ENCODE peak calls at places on chromosomes 3 and 15, in nine cellular contexts. F is A549, H is H1, O is tibial nerve, C is substantia nigra, R is breast epithelium, I is adrenal gland, G is PC-3, E is caudate nucleus. B is an unnamed sample.

GRCh38 chr3:142784228-142784627 is 60.4 kb downstream of the TRPC1 start:
- DNase-seq in E (no peak), F (no peak), O (no peak), G (no peak), I (no peak), C (no peak), H (no peak), R (no peak), B (no peak)

GRCh38 chr3:169790687-169791429 is 17.7 kb downstream of the MYNN start:
- DNase-seq in R (no peak), H (no peak), O (no peak), G (peak; percentile 44), C (no peak), F (no peak), E (no peak), I (no peak), B (no peak)

GRCh38 chr3:9399746-9400145 is 2.3 kb downstream of the SETD5 start:
- DNase-seq in O (peak; percentile 53), E (no peak), G (peak; percentile 75), R (peak; percentile 66), F (no peak), C (peak; percentile 34), I (peak; percentile 90), H (no peak), B (peak; percentile 90)

GRCh38 chr3:20683912-20684311 is 497.9 kb upstream of the SGO1 start:
- DNase-seq in H (no peak), E (no peak), R (no peak), C (no peak), F (no peak), G (no peak), I (no peak), O (no peak), B (no peak)

GRCh38 chr3:128316456-128316855 is 150.2 kb downstream of the DNAJB8 start:
- DNase-seq in F (no peak), O (no peak), I (no peak), C (no peak), H (peak; percentile 40), G (no peak), R (peak; percentile 10), E (no peak), B (no peak)

GRCh38 chr3:43338295-43338694 is 52.0 kb downstream of the SNRK start:
- DNase-seq in I (no peak), G (no peak), H (no peak), O (no peak), C (no peak), E (no peak), R (no peak), F (no peak), B (no peak)

GRCh38 chr3:183244219-183244618 is 8.8 kb upstream of the B3GNT5 start:
- DNase-seq in C (no peak), O (peak; percentile 50), G (peak; percentile 91), H (no peak), F (no peak), R (no peak), I (peak; percentile 57), E (no peak), B (peak; percentile 30)

GRCh38 chr3:120816728-120817127 is 74.2 kb downstream of the GTF2E1 start:
- DNase-seq in E (no peak), F (no peak), R (no peak), H (no peak), O (no peak), G (no peak), C (peak; percentile 34), I (peak; percentile 25), B (no peak)

GRCh38 chr15:100929641-100930042 is 10.5 kb downstream of the LRRK1 start:
- DNase-seq in H (no peak), G (no peak), C (no peak), O (no peak), E (no peak), F (no peak), R (no peak), I (no peak), B (no peak)

GRCh38 chr3:178275311-178275710 is 260.9 kb upstream of the KCNMB2 start:
- DNase-seq in C (no peak), R (no peak), O (no peak), G (peak; percentile 65), H (no peak), F (no peak), E (no peak), I (no peak), B (no peak)

GRCh38 chr3:177300039-177300833 is 103.0 kb upstream of the TBL1XR1 start:
- DNase-seq in C (no peak), H (no peak), I (peak; percentile 18), E (no peak), R (no peak), F (no peak), O (no peak), G (peak; percentile 26), B (no peak)

GRCh38 chr3:43580181-43580580 is 41.6 kb downstream of the ANO10 start:
- DNase-seq in F (no peak), H (no peak), R (no peak), C (no peak), I (no peak), O (no peak), E (no peak), G (no peak), B (no peak)

GRCh38 chr3:139006051-139006716 is at the start of gene PRR23A:
- DNase-seq in R (no peak), O (no peak), C (no peak), E (no peak), F (no peak), H (no peak), G (no peak), I (no peak), B (no peak)

GRCh38 chr3:48708481-48708889 is 8.5 kb downstream of the IP6K2 start:
- DNase-seq in I (no peak), R (no peak), C (no peak), O (no peak), H (no peak), G (peak; percentile 35), E (no peak), F (no peak), B (no peak)

GRCh38 chr3:53092216-53092615 is 38.0 kb downstream of the RFT1 start:
- DNase-seq in F (no peak), O (no peak), I (no peak), E (no peak), R (no peak), G (no peak), C (no peak), H (no peak), B (no peak)

DNA sequence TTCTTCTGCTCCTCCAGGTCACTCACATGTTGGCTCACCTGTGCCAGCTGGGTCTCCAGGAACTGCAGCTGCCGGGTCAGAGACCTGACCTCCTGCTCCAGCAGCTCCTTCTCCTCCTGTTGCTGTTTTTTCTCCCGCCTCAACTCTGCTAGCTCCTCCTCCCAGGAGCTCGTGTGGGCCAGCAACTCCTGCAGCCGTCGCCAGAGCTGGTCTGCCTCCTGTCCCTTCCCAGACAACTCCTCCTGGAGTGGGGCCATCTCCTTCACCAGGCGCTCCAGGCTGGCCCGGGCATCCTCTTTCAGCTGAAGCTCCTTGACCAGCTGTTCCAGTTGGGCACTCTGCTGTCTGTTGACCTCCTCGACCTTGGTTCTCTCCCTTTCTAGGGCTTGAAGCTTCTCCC is 24.5 kb downstream of the CXCR6 start:
- DNase-seq in F (no peak), I (no peak), E (no peak), C (peak; percentile 10), G (no peak), R (no peak), H (no peak), O (no peak), B (peak; percentile 35)
- H3K27ac ChIP-seq in F (no peak overlapping the region), I (no peak overlapping the region), E (no peak overlapping the region), C (peak overlapping the region; percentile 56), G (no peak overlapping the region), R (no peak overlapping the region), H (no peak overlapping the region), O (no peak overlapping the region), B (peak overlapping the region; percentile 99)

GRCh38 chr3:4716231-4716630 is 223.1 kb downstream of the ITPR1 start:
- DNase-seq in F (no peak), C (no peak), E (no peak), H (no peak), O (no peak), I (no peak), R (no peak), G (peak; percentile 58), B (no peak)

GRCh38 chr3:4719011-4719649 is 226.0 kb downstream of the ITPR1 start:
- DNase-seq in I (no peak), H (no peak), R (no peak), F (no peak), C (no peak), G (no peak), O (no peak), E (no peak), B (no peak)

GRCh38 chr3:4717363-4717740 is 224.2 kb downstream of the ITPR1 start:
- DNase-seq in C (no peak), O (no peak), H (no peak), I (no peak), F (no peak), E (no peak), G (no peak), R (no peak), B (no peak)

GRCh38 chr3:4716731-4717362 is 223.7 kb downstream of the ITPR1 start:
- DNase-seq in G (peak; percentile 4), R (no peak), F (no peak), E (no peak), I (no peak), H (no peak), C (no peak), O (peak; percentile 68), B (no peak)

GRCh38 chr3:4718179-4718736 is 225.1 kb downstream of the ITPR1 start:
- DNase-seq in R (no peak), E (no peak), F (no peak), C (no peak), O (no peak), H (no peak), I (no peak), G (no peak), B (no peak)
- H3K27ac ChIP-seq in R (peak overlapping the region; percentile 67), E (no peak overlapping the region), F (no peak overlapping the region), C (no peak overlapping the region), O (peak overlapping the region; percentile 76), H (no peak overlapping the region), I (no peak overlapping the region), G (no peak overlapping the region), B (peak overlapping the region; percentile 76)

DNA sequence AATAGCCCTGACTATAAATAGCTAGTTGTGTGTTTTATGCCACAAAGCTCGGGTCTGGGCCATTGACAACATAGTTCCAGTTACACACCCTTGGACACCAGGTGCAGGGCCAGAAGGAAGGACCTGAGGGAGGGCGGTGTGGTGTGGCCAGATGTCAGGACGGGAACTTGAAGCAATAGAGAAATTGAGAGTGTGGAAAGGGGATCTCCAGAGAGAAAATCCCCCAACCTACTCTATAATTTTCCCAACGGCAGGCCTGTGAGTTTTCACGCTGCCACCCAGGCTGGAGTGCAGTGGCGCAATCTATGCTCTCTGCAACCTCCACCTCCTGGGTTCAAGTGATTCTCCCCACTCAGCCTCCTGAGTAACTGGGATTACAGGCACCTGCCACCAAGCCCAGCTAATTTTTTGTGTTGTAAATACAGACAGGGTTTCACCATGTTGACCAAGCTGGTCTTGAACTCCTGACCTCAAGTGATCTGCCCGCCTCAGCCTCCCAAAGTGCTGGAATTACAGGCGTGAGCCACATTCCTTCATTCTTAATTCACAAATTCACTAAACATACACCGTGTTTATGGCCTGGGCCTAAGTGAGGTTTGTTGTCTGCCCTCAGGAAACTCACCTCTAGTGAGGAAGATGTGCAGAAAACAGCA is 70.8 kb upstream of the KLF13 start:
- DNase-seq in R (no peak), I (no peak), H (no peak), E (no peak), O (no peak), G (no peak), F (no peak), C (no peak), B (no peak)
- H3K27ac ChIP-seq in R (no peak overlapping the region), I (no peak overlapping the region), H (no peak overlapping the region), E (no peak overlapping the region), O (no peak overlapping the region), G (no peak overlapping the region), F (no peak overlapping the region), C (no peak overlapping the region), B (no peak overlapping the region)

GRCh38 chr15:52277575-52277974 is 18.0 kb downstream of the MYO5C start:
- DNase-seq in F (no peak), I (no peak), R (no peak), C (no peak), G (no peak), H (no peak), E (no peak), O (no peak), B (no peak)
- H3K27ac ChIP-seq in F (no peak overlapping the region), I (no peak overlapping the region), R (no peak overlapping the region), C (no peak overlapping the region), G (no peak overlapping the region), H (no peak overlapping the region), E (no peak overlapping the region), O (no peak overlapping the region), B (no peak overlapping the region)

B was measured in psoas muscle.